ENCODE peak calls at places on chromosomes 11 and 22, in six cellular contexts. B is coronary artery, H is OCI-LY7, C is testis, E is lower lobe of right lung, N is fibroblast of lung. R is an unnamed sample.

GRCh38 chr11:117597083-117597482 is 199.9 kb downstream of the DSCAML1 start:
- DNase-seq in B (no peak), H (peak; percentile 30), C (peak; percentile 22), E (no peak), N (peak; percentile 36), R (no peak)

GRCh38 chr11:3836903-3837302 is 3.9 kb downstream of the RHOG start:
- DNase-seq in B (no peak), H (peak; percentile 68), C (no peak), E (peak; percentile 66), N (no peak), R (peak; percentile 94)

GRCh38 chr11:117545706-117546105 is 218.1 kb downstream of the CEP164 start:
- DNase-seq in B (no peak), H (no peak), C (no peak), E (peak; percentile 34), N (no peak), R (no peak)

GRCh38 chr22:35043251-35043931 is 22.6 kb upstream of the ISX start:
- DNase-seq in B (no peak), H (peak; percentile 20), C (peak; percentile 50), E (no peak), N (no peak), R (no peak)

GRCh38 chr11:129189646-129190045 is 2.5 kb downstream of the ARHGAP32 start:
- DNase-seq in B (no peak), H (no peak), C (no peak), E (no peak), N (no peak), R (no peak)

GRCh38 chr11:86484164-86484794 is 109.6 kb downstream of the CCDC81 start:
- DNase-seq in B (peak; percentile 84), H (no peak), C (no peak), E (no peak), N (peak; percentile 98), R (no peak)

GRCh38 chr11:35174666-35175065 is 35.7 kb downstream of the CD44 start:
- DNase-seq in B (no peak), H (no peak), C (no peak), E (no peak), N (peak; percentile 92), R (no peak)

GRCh38 chr11:17525570-17525969 is 18.6 kb downstream of the USH1C start:
- DNase-seq in B (no peak), H (no peak), C (no peak), E (no peak), N (no peak), R (no peak)

GRCh38 chr11:36564376-36565032 is 3.3 kb upstream of the RAG1 start:
- DNase-seq in B (no peak), H (peak; percentile 50), C (peak; percentile 74), E (no peak), N (peak; percentile 46), R (no peak)

GRCh38 chr22:40450651-40451050 is 80.3 kb downstream of the SGSM3 start:
- DNase-seq in B (no peak), H (no peak), C (no peak), E (no peak), N (no peak), R (no peak)

GRCh38 chr22:23837911-23838685 is 708 bp downstream of the DERL3 start:
- DNase-seq in B (no peak), H (peak; percentile 58), C (no peak), E (no peak), N (no peak), R (peak; percentile 88)

GRCh38 chr22:39959640-39960447 is at the start of gene TMA7B:
- DNase-seq in B (no peak), H (no peak), C (peak; percentile 48), E (no peak), N (peak; percentile 74), R (peak; percentile 80)

GRCh38 chr11:68211546-68211945 is 1.6 kb downstream of the KMT5B start:
- DNase-seq in B (no peak), H (no peak), C (no peak), E (no peak), N (no peak), R (no peak)

GRCh38 chr11:44817207-44817944 is 90.6 kb downstream of the TSPAN18 start:
- DNase-seq in B (no peak), H (no peak), C (no peak), E (no peak), N (peak; percentile 59), R (peak; percentile 28)

GRCh38 chr22:45218974-45219373 is 21.7 kb downstream of the KIAA0930 start:
- DNase-seq in B (no peak), H (peak; percentile 75), C (no peak), E (no peak), N (peak; percentile 21), R (no peak)

GRCh38 chr11:27274854-27275395 is 88.1 kb downstream of the CCDC34 start:
- DNase-seq in B (no peak), H (no peak), C (peak; percentile 67), E (no peak), N (no peak), R (no peak)

GRCh38 chr11:71977743-71978418 is 20.8 kb upstream of the IL18BP start:
- DNase-seq in B (no peak), H (peak; percentile 77), C (peak; percentile 72), E (no peak), N (peak; percentile 24), R (no peak)

GRCh38 chr11:69819541-69820070 is 390 bp upstream of the FGF3 start:
- DNase-seq in B (no peak), H (no peak), C (no peak), E (no peak), N (no peak), R (no peak)

GRCh38 chr22:28014141-28015055 is 95.3 kb upstream of the PITPNB start:
- DNase-seq in B (no peak), H (no peak), C (no peak), E (peak; percentile 43), N (no peak), R (peak; percentile 73)

GRCh38 chr11:89125298-89125697 is 52.4 kb upstream of the TYR start:
- DNase-seq in B (no peak), H (no peak), C (no peak), E (no peak), N (no peak), R (no peak)

GRCh38 chr22:17931400-17931825 is 92.9 kb downstream of the MICAL3 start:
- DNase-seq in B (no peak), H (no peak), C (no peak), E (no peak), N (no peak), R (no peak)

GRCh38 chr11:77269484-77270123 is 31.9 kb downstream of the GDPD4 start:
- DNase-seq in B (no peak), H (no peak), C (no peak), E (no peak), N (peak; percentile 18), R (no peak)

GRCh38 chr11:66126064-66126463 is 56.0 kb downstream of the PACS1 start:
- DNase-seq in B (no peak), H (peak; percentile 54), C (no peak), E (no peak), N (no peak), R (no peak)

GRCh38 chr11:123184531-123184930 is 10.5 kb downstream of the CLMP start:
- DNase-seq in B (no peak), H (no peak), C (no peak), E (no peak), N (no peak), R (no peak)

GRCh38 chr11:3183523-3183922 is 18.4 kb upstream of the OSBPL5 start:
- DNase-seq in B (no peak), H (no peak), C (no peak), E (peak; percentile 25), N (no peak), R (peak; percentile 78)

GRCh38 chr11:78815631-78816232 is 241.1 kb upstream of the NARS2 start:
- DNase-seq in B (no peak), H (no peak), C (no peak), E (no peak), N (no peak), R (no peak)
- H3K27ac ChIP-seq in B (no peak overlapping the region), H (no peak overlapping the region), C (no peak overlapping the region), E (no peak overlapping the region), N (no peak overlapping the region), R (no peak overlapping the region)

GRCh38 chr11:693887-694562 is 997 bp downstream of the DEAF1 start:
- DNase-seq in B (no peak), H (no peak), C (no peak), E (peak; percentile 69), N (no peak), R (peak; percentile 88)
- TF ChIP-seq CTCF in B (no peak), H (no peak), C (no peak), E (no peak), N (no peak), R (no peak)

DNA sequence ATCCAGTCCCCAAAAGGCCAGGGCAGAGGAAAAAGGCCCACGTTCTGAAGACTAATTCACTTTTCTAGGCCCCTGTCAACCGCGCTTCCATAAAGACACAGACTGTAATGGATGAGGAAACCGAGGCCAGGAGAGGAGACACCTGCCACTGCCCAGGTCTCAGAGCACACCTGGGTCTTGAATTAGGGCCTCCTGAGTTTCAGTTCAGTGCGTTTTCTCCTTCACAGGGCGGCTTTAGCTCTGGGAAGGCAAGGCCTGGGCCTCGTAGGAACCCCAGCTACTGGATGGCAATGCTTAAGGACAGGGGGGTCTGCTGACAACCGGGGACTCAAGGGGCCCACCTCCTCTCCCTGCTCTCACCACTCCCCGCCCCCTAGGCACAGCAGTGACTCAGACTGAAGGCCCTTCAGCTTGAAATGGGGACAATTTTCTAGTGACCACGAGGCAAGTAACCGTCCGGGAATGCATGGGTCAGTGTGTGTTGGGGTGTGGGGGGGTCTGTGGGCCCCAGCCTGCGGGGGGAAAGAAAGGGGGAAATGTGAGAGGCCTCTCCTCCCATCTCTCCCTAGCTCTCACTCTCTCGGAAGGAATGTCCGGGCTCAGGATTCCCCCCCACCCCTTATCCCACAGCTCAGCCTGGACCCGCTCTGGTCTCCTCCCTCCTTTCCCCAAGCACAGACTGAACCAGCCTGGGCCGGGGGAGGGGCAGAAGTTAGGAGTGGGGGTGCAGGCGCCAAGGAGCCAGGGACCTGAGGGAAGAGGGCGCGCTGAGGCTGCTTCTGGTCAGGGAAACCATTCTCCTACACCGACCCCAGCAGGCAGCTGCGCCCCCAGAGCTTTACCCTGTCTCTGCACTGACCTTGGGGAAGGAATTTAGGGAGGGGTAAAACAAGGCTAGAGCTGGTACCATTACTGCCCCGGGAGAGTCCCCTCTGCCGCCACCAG is 17.2 kb downstream of the CREB3L1 start:
- DNase-seq in B (no peak), H (no peak), C (peak; percentile 55), E (no peak), N (peak; percentile 98), R (no peak)
- H3K4me3 ChIP-seq in B (peak overlapping the region; percentile 76), H (no peak overlapping the region), C (peak overlapping the region; percentile 32), E (peak overlapping the region; percentile 63), N (peak overlapping the region; percentile 42), R (peak overlapping the region; percentile 47)

GRCh38 chr22:41844513-41844912 is 11.6 kb downstream of the SREBF2 start:
- DNase-seq in B (no peak), H (no peak), C (no peak), E (peak; percentile 63), N (no peak), R (no peak)

GRCh38 chr22:41846268-41847002 is 13.5 kb downstream of the SREBF2 start:
- DNase-seq in B (no peak), H (no peak), C (no peak), E (no peak), N (no peak), R (no peak)

GRCh38 chr22:41845380-41846267 is 12.7 kb downstream of the SREBF2 start:
- DNase-seq in B (no peak), H (no peak), C (no peak), E (no peak), N (peak; percentile 38), R (no peak)

GRCh38 chr22:41848468-41848867 is 15.6 kb downstream of the SREBF2 start:
- DNase-seq in B (no peak), H (no peak), C (no peak), E (peak; percentile 88), N (no peak), R (peak; percentile 85)

GRCh38 chr22:41847300-41847699 is 14.4 kb downstream of the SREBF2 start:
- DNase-seq in B (no peak), H (no peak), C (no peak), E (no peak), N (no peak), R (no peak)
- H3K27ac ChIP-seq in B (no peak overlapping the region), H (peak overlapping the region; percentile 1), C (no peak overlapping the region), E (no peak overlapping the region), N (no peak overlapping the region), R (no peak overlapping the region)

R was measured in spleen.